ENCODE peak calls at places on chromosomes 3 and 15, in eight cellular contexts. N is neural progenitor cell, S is foreskin fibroblast, E is kidney, V is GM12878, H is heart left ventricle, C is cardiac fibroblast, G is AG10803. K is an unnamed sample.

GRCh38 chr3:133452603-133453313 is 52.9 kb downstream of the BFSP2 start:
- DNase-seq in N (peak), S (no peak), E (no peak), V (no peak), H (no peak), C (no peak), G (no peak), K (no peak)

GRCh38 chr3:44883999-44884431 is 9.6 kb downstream of the TGM4 start:
- DNase-seq in N (no peak), S (peak), E (no peak), V (no peak), H (no peak), C (peak), G (peak), K (peak)

GRCh38 chr15:90261811-90262210 is 3.7 kb upstream of the NGRN start:
- DNase-seq in N (no peak), S (peak), E (no peak), V (no peak), H (no peak), C (peak), G (peak), K (no peak)

GRCh38 chr3:126147147-126147931 is 33.0 kb downstream of the ALDH1L1 start:
- DNase-seq in N (no peak), S (no peak), E (peak), V (no peak), H (no peak), C (no peak), G (no peak), K (no peak)

GRCh38 chr3:175002732-175003143 is 143.6 kb downstream of the NAALADL2 start:
- DNase-seq in N (no peak), S (peak), E (no peak), V (no peak), H (no peak), C (peak), G (peak), K (no peak)

GRCh38 chr3:53175613-53176537 is 14.9 kb downstream of the PRKCD start:
- DNase-seq in N (no peak), S (peak), E (no peak), V (no peak), H (no peak), C (no peak), G (no peak), K (no peak)

GRCh38 chr15:31150732-31151212 is 49.2 kb upstream of the TRPM1 start:
- DNase-seq in N (peak), S (no peak), E (no peak), V (no peak), H (no peak), C (no peak), G (no peak), K (no peak)

GRCh38 chr3:124627501-124627908 is 102.7 kb upstream of the UMPS start:
- DNase-seq in N (no peak), S (no peak), E (no peak), V (no peak), H (no peak), C (no peak), G (no peak), K (no peak)

GRCh38 chr15:57923311-57923710 is 142.2 kb downstream of the ALDH1A2 start:
- DNase-seq in N (no peak), S (peak), E (no peak), V (no peak), H (no peak), C (peak), G (peak), K (no peak)

GRCh38 chr3:63706321-63707085 is 54.0 kb downstream of the SNTN start:
- DNase-seq in N (no peak), S (peak), E (no peak), V (no peak), H (no peak), C (peak), G (peak), K (peak)

GRCh38 chr3:129601713-129602112 is 4.8 kb downstream of the PLXND1 start:
- DNase-seq in N (no peak), S (no peak), E (no peak), V (no peak), H (peak), C (no peak), G (no peak), K (no peak)

GRCh38 chr3:129599607-129600006 is 6.9 kb downstream of the PLXND1 start:
- DNase-seq in N (peak), S (peak), E (no peak), V (no peak), H (peak), C (peak), G (peak), K (no peak)

GRCh38 chr3:129598484-129598883 is 8.0 kb downstream of the PLXND1 start:
- DNase-seq in N (no peak), S (no peak), E (no peak), V (no peak), H (no peak), C (no peak), G (no peak), K (no peak)

GRCh38 chr3:129599073-129599472 is 7.4 kb downstream of the PLXND1 start:
- DNase-seq in N (no peak), S (no peak), E (no peak), V (no peak), H (no peak), C (peak), G (no peak), K (no peak)

GRCh38 chr3:129600348-129600747 is 6.1 kb downstream of the PLXND1 start:
- DNase-seq in N (no peak), S (no peak), E (no peak), V (no peak), H (no peak), C (no peak), G (no peak), K (no peak)
- H3K4me3 ChIP-seq in N (no peak), S (no peak), E (no peak), V (no peak), H (no peak), C (no peak), G (no peak), K (no peak)

GRCh38 chr3:20511863-20512262 is 325.9 kb upstream of the SGO1 start:
- DNase-seq in N (peak), S (peak), E (no peak), V (no peak), H (no peak), C (peak), G (peak), K (peak)
- TF ChIP-seq CTCF in N (peak), S (peak), E (peak), V (peak), H (peak), C (peak), G (peak), K (peak)

DNA sequence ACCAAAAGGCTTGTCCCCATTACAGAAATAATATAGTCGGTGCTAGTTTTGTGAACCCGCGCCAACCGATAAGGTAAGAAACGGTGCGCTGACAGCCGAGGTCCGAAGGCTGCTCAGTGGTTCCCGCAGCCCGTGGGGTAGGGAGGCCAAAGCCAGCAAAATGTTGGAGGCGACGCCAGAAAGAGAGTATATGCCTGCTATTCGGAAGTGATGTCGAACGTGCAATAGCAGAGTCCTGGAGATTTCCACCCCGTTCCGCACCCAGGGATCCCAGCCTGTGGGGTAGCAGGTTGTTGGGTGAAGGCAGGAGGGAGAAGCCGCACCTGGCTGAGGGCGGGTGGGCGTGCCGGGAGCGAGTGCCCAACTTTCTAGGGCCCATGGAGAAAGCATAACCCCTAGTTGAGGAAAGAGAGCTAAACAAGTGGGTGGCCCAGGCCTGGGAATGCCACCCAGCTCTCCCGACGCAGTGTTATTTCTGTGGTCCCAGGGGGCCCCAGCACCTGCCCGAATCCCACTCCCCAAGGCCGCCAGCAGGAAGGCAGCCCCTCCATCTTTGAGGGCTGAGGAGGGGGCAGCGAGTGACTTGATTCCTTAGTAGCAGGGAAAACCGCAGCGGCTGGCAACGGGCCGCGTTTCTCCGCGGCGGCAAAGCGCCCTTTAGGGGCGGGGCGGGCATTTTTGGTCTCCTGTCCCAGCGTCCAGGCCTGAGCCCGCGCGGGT is 7.9 kb upstream of the SOX2 start:
- DNase-seq in N (peak), S (no peak), E (peak), V (no peak), H (no peak), C (no peak), G (no peak), K (no peak)
- H3K4me3 ChIP-seq in N (no peak), S (no peak), E (no peak), V (no peak), H (no peak), C (no peak), G (no peak), K (no peak)

DNA sequence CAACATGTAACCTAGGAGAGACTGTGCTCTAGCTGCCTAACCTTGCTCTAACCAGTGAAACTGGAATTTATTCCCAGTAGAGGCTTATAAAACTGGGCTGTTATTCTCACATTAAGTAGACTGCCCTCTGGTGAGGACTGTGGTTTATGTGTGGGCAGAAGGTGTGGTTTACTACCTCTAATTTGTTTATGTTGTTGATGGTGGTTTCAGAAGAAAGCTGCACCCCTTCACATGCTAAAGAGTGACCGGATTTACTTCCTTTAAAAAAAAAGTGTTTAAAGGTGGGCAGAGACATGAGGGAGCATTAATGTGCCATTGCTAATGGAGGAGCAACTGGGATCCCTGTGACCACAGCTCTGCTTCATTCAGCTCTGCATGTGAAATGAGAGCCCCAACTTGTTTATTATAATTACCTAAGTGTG is 273.2 kb downstream of the MECOM start:
- DNase-seq in N (no peak), S (no peak), E (no peak), V (peak), H (no peak), C (peak), G (peak), K (peak)
- TF ChIP-seq CTCF in N (no peak), S (no peak), E (no peak), V (no peak), H (no peak), C (no peak), G (peak), K (peak)

DNA sequence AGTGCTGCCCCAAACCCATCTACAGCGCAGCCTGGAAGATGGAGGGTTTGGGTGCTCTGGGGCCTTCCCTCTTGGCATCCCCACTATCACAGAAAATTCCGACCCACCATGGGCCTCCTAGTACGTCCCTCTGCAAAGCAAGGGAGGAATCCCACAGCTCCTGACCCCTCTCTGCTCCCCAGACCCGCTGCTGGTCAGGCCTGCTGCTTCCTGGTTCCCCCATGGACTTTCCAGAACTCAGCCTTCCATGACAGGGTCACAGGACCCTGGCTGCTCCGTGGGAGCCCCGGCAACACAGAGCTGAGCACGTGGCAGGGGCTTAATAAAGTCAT is 3.1 kb upstream of the LOXL1 start:
- DNase-seq in N (no peak), S (no peak), E (peak), V (no peak), H (no peak), C (no peak), G (no peak), K (no peak)
- H3K4me3 ChIP-seq in N (no peak), S (peak), E (peak), V (no peak), H (no peak), C (no peak), G (peak), K (no peak)